ENCODE peak calls at places on chromosomes 13 and 19, in nine cellular contexts. T, D, O, K, L, X, H, U and B are unnamed samples.

GRCh38 chr19:8085606-8086464 is 33.3 kb downstream of the CCL25 start:
- DNase-seq in T (no peak), D (peak; percentile 75), O (no peak), K (peak; percentile 21), L (no peak), X (no peak), H (no peak), U (no peak), B (no peak)

GRCh38 chr13:71871844-71872243 is 4.8 kb upstream of the DACH1 start:
- DNase-seq in T (no peak), D (no peak), O (no peak), K (no peak), L (no peak), X (no peak), H (no peak), U (no peak), B (no peak)

GRCh38 chr19:15260939-15261338 is 28.7 kb upstream of the EPHX3 start:
- DNase-seq in T (peak; percentile 45), D (no peak), O (no peak), K (no peak), L (no peak), X (no peak), H (peak; percentile 30), U (no peak), B (no peak)

GRCh38 chr19:37007587-37008220 is 70.5 kb upstream of the ZNF420 start:
- DNase-seq in T (peak; percentile 12), D (no peak), O (peak; percentile 6), K (no peak), L (peak; percentile 81), X (no peak), H (no peak), U (peak; percentile 87), B (peak; percentile 29)

GRCh38 chr13:30971575-30971974 is 39.1 kb downstream of the TEX26 start:
- DNase-seq in T (peak; percentile 65), D (no peak), O (no peak), K (no peak), L (no peak), X (no peak), H (peak; percentile 17), U (no peak), B (no peak)

GRCh38 chr13:51632643-51633357 is 48.5 kb downstream of the WDFY2 start:
- DNase-seq in T (peak; percentile 36), D (no peak), O (no peak), K (no peak), L (no peak), X (no peak), H (no peak), U (no peak), B (no peak)

GRCh38 chr13:80161219-80161618 is 179.7 kb downstream of the SPRY2 start:
- DNase-seq in T (no peak), D (no peak), O (no peak), K (no peak), L (no peak), X (no peak), H (no peak), U (no peak), B (no peak)

GRCh38 chr19:29836409-29836825 is 24.6 kb downstream of the CCNE1 start:
- DNase-seq in T (no peak), D (no peak), O (no peak), K (no peak), L (no peak), X (no peak), H (no peak), U (no peak), B (peak; percentile 68)

GRCh38 chr19:29671393-29672076 is 6.3 kb downstream of the PLEKHF1 start:
- DNase-seq in T (peak; percentile 36), D (peak; percentile 76), O (peak; percentile 74), K (no peak), L (peak; percentile 95), X (peak; percentile 4), H (no peak), U (peak; percentile 55), B (peak; percentile 84)

GRCh38 chr13:26813626-26814348 is 53.2 kb upstream of the GPR12 start:
- DNase-seq in T (no peak), D (no peak), O (no peak), K (no peak), L (no peak), X (no peak), H (no peak), U (no peak), B (no peak)

GRCh38 chr13:32585625-32586021 is 629 bp upstream of the PDS5B start:
- DNase-seq in T (no peak), D (peak; percentile 7), O (no peak), K (peak; percentile 22), L (peak; percentile 77), X (no peak), H (no peak), U (no peak), B (peak; percentile 14)

GRCh38 chr13:107650081-107650701 is 565.1 kb downstream of the LIG4 start:
- DNase-seq in T (peak; percentile 77), D (peak; percentile 78), O (no peak), K (peak; percentile 74), L (peak; percentile 68), X (peak; percentile 78), H (peak; percentile 89), U (peak; percentile 43), B (peak; percentile 7)

GRCh38 chr19:5154129-5154798 is 185.4 kb downstream of the KDM4B start:
- DNase-seq in T (peak; percentile 23), D (peak; percentile 58), O (no peak), K (peak; percentile 54), L (peak; percentile 82), X (no peak), H (peak; percentile 15), U (peak; percentile 34), B (no peak)

GRCh38 chr13:51614350-51614786 is 30.1 kb downstream of the WDFY2 start:
- DNase-seq in T (peak; percentile 62), D (no peak), O (peak; percentile 14), K (no peak), L (peak; percentile 79), X (no peak), H (no peak), U (no peak), B (peak; percentile 36)

GRCh38 chr19:31149306-31149975 is 199.8 kb downstream of the TSHZ3 start:
- DNase-seq in T (peak; percentile 59), D (no peak), O (no peak), K (no peak), L (no peak), X (no peak), H (no peak), U (no peak), B (no peak)

GRCh38 chr13:44306401-44307192 is 67.0 kb upstream of the SERP2 start:
- DNase-seq in T (peak; percentile 95), D (peak; percentile 67), O (no peak), K (peak; percentile 22), L (no peak), X (peak; percentile 99), H (peak; percentile 65), U (peak; percentile 49), B (no peak)

GRCh38 chr13:38743499-38743898 is 56.6 kb downstream of the FREM2 start:
- DNase-seq in T (no peak), D (no peak), O (no peak), K (no peak), L (no peak), X (no peak), H (no peak), U (no peak), B (no peak)

GRCh38 chr19:18373892-18374629 is 11.9 kb upstream of the GDF15 start:
- DNase-seq in T (peak; percentile 95), D (peak; percentile 92), O (no peak), K (peak; percentile 85), L (peak; percentile 96), X (peak; percentile 97), H (peak; percentile 82), U (peak; percentile 85), B (peak; percentile 92)

GRCh38 chr13:73717632-73718031 is 416.6 kb downstream of the KLF12 start:
- DNase-seq in T (peak; percentile 7), D (peak; percentile 16), O (no peak), K (no peak), L (no peak), X (peak; percentile 82), H (peak; percentile 52), U (no peak), B (no peak)

GRCh38 chr19:18361646-18362045 is 21.2 kb downstream of the PGPEP1 start:
- DNase-seq in T (no peak), D (no peak), O (no peak), K (no peak), L (no peak), X (no peak), H (no peak), U (no peak), B (no peak)

GRCh38 chr13:110387451-110388140 is 80.5 kb downstream of the COL4A2 start:
- DNase-seq in T (no peak), D (peak; percentile 47), O (no peak), K (no peak), L (no peak), X (no peak), H (peak; percentile 54), U (peak; percentile 51), B (peak; percentile 41)

GRCh38 chr19:31658993-31659896 is 310.0 kb upstream of the TSHZ3 start:
- DNase-seq in T (no peak), D (no peak), O (no peak), K (no peak), L (no peak), X (no peak), H (no peak), U (no peak), B (no peak)

GRCh38 chr13:96475103-96475502 is 385.2 kb downstream of the HS6ST3 start:
- DNase-seq in T (no peak), D (no peak), O (no peak), K (peak; percentile 9), L (no peak), X (no peak), H (no peak), U (no peak), B (no peak)
- H3K27me3 ChIP-seq in T (no peaks in the 10 kb centered on the region), D (no peaks in the 10 kb centered on the region), O (no peaks in the 10 kb centered on the region), K (no peaks in the 10 kb centered on the region), L (no peaks in the 10 kb centered on the region), X (no peaks in the 10 kb centered on the region), H (no peaks in the 10 kb centered on the region), U (no peaks in the 10 kb centered on the region), B (no peaks in the 10 kb centered on the region)

GRCh38 chr13:33953781-33954180 is 135.8 kb downstream of the RFC3 start:
- DNase-seq in T (peak; percentile 21), D (no peak), O (no peak), K (no peak), L (no peak), X (no peak), H (peak; percentile 22), U (no peak), B (no peak)
- H3K27me3 ChIP-seq in T (no peaks in the 10 kb centered on the region), D (no peaks in the 10 kb centered on the region), O (no peaks in the 10 kb centered on the region), K (no peaks in the 10 kb centered on the region), L (no peaks in the 10 kb centered on the region), X (no peaks in the 10 kb centered on the region), H (no peaks in the 10 kb centered on the region), U (no peaks in the 10 kb centered on the region), B (no peaks in the 10 kb centered on the region)

GRCh38 chr19:9989504-9989903 is 20.8 kb downstream of the COL5A3 start:
- DNase-seq in T (no peak), D (no peak), O (no peak), K (no peak), L (no peak), X (no peak), H (no peak), U (no peak), B (no peak)
- H3K27me3 ChIP-seq in T (no peaks in the 10 kb centered on the region), D (no peaks in the 10 kb centered on the region), O (no peaks in the 10 kb centered on the region), K (no peaks in the 10 kb centered on the region), L (no peaks in the 10 kb centered on the region), X (no peaks in the 10 kb centered on the region), H (no peaks in the 10 kb centered on the region), U (no peaks in the 10 kb centered on the region), B (no peaks in the 10 kb centered on the region)

DNA sequence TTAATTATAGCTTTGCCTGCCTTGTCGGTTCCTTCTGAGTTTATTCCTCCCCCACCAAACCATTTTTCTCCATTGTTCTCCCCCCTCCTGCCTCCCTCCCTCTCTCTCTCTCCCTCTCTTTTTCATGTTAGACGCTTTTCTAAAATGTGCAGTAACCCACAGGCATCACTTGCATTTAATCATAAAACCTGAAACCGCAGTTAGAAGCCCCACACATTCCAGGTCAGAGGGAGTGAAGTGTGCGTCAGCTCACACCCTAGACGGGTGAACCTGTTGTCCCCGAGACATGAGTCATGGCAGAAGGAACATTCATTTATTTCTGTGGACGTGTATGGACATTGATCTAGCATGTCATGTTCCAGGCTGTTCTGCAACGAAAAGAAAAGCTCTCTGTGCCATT is 19.9 kb downstream of the ONECUT3 start:
- DNase-seq in T (peak; percentile 34), D (no peak), O (no peak), K (no peak), L (no peak), X (no peak), H (no peak), U (no peak), B (no peak)
- H3K27me3 ChIP-seq in T (peaks cover 71% of the 10 kb centered on the region), D (peaks cover 75% of the 10 kb centered on the region), O (peaks cover 57% of the 10 kb centered on the region), K (peaks cover 100% of the 10 kb centered on the region), L (peaks cover 12% of the 10 kb centered on the region), X (peaks cover 24% of the 10 kb centered on the region), H (peaks cover 38% of the 10 kb centered on the region), U (peaks cover 97% of the 10 kb centered on the region), B (peaks cover 3% of the 10 kb centered on the region)